ENCODE peak calls at places on chromosomes 7 and 10, in seven cellular contexts. One of them, this sample, is unnamed.

GRCh38 chr10:114538544-114538906 is 119.5 kb downstream of the ABLIM1 start:
- DNase-seq in activated CD8-positive, alpha-beta T cell treated with anti-CD3 and anti-CD28 coated beads for 36 hours: peak; percentile 84
- DNase-seq in astrocyte: no peak
- DNase-seq in lower lobe of right lung: peak; percentile 54
- DNase-seq in psoas muscle: no peak
- DNase-seq in cardiac fibroblast: no peak
- DNase-seq in Calu3: peak; percentile 54
- DNase-seq in this sample: no peak

GRCh38 chr7:130216025-130216424 is 8.4 kb downstream of the SSMEM1 start:
- DNase-seq in activated CD8-positive, alpha-beta T cell treated with anti-CD3 and anti-CD28 coated beads for 36 hours: no peak
- DNase-seq in astrocyte: no peak
- DNase-seq in lower lobe of right lung: no peak
- DNase-seq in psoas muscle: no peak
- DNase-seq in cardiac fibroblast: no peak
- DNase-seq in Calu3: no peak
- DNase-seq in this sample: no peak

GRCh38 chr7:24862461-24862860 is 105.2 kb upstream of the GSDME start:
- DNase-seq in activated CD8-positive, alpha-beta T cell treated with anti-CD3 and anti-CD28 coated beads for 36 hours: no peak
- DNase-seq in astrocyte: no peak
- DNase-seq in lower lobe of right lung: no peak
- DNase-seq in psoas muscle: no peak
- DNase-seq in cardiac fibroblast: no peak
- DNase-seq in Calu3: no peak
- DNase-seq in this sample: no peak

GRCh38 chr7:100887186-100887954 is 2.1 kb downstream of the UFSP1 start:
- DNase-seq in activated CD8-positive, alpha-beta T cell treated with anti-CD3 and anti-CD28 coated beads for 36 hours: peak; percentile 79
- DNase-seq in astrocyte: no peak
- DNase-seq in lower lobe of right lung: peak; percentile 74
- DNase-seq in psoas muscle: no peak
- DNase-seq in cardiac fibroblast: no peak
- DNase-seq in Calu3: no peak
- DNase-seq in this sample: no peak

GRCh38 chr10:112792487-112793196 is 157.4 kb upstream of the TCF7L2 start:
- DNase-seq in activated CD8-positive, alpha-beta T cell treated with anti-CD3 and anti-CD28 coated beads for 36 hours: no peak
- DNase-seq in astrocyte: peak; percentile 56
- DNase-seq in lower lobe of right lung: no peak
- DNase-seq in psoas muscle: peak; percentile 70
- DNase-seq in cardiac fibroblast: peak; percentile 61
- DNase-seq in Calu3: no peak
- DNase-seq in this sample: no peak

GRCh38 chr10:46020871-46021553 is 9.4 kb downstream of the NCOA4 start:
- DNase-seq in activated CD8-positive, alpha-beta T cell treated with anti-CD3 and anti-CD28 coated beads for 36 hours: no peak
- DNase-seq in astrocyte: peak; percentile 78
- DNase-seq in lower lobe of right lung: no peak
- DNase-seq in psoas muscle: no peak
- DNase-seq in cardiac fibroblast: peak; percentile 93
- DNase-seq in Calu3: no peak
- DNase-seq in this sample: no peak

GRCh38 chr7:117230276-117231046 is 92.4 kb downstream of the WNT2 start:
- DNase-seq in activated CD8-positive, alpha-beta T cell treated with anti-CD3 and anti-CD28 coated beads for 36 hours: no peak
- DNase-seq in astrocyte: peak; percentile 99
- DNase-seq in lower lobe of right lung: no peak
- DNase-seq in psoas muscle: no peak
- DNase-seq in cardiac fibroblast: peak; percentile 46
- DNase-seq in Calu3: no peak
- DNase-seq in this sample: no peak

GRCh38 chr7:117179701-117180100 is 143.2 kb downstream of the WNT2 start:
- DNase-seq in activated CD8-positive, alpha-beta T cell treated with anti-CD3 and anti-CD28 coated beads for 36 hours: no peak
- DNase-seq in astrocyte: no peak
- DNase-seq in lower lobe of right lung: no peak
- DNase-seq in psoas muscle: no peak
- DNase-seq in cardiac fibroblast: no peak
- DNase-seq in Calu3: no peak
- DNase-seq in this sample: no peak

GRCh38 chr10:18601321-18601720 is 50.1 kb downstream of the NSUN6 start:
- DNase-seq in activated CD8-positive, alpha-beta T cell treated with anti-CD3 and anti-CD28 coated beads for 36 hours: no peak
- DNase-seq in astrocyte: no peak
- DNase-seq in lower lobe of right lung: no peak
- DNase-seq in psoas muscle: no peak
- DNase-seq in cardiac fibroblast: no peak
- DNase-seq in Calu3: no peak
- DNase-seq in this sample: no peak

GRCh38 chr10:30862486-30862885 is 169.2 kb downstream of the ZNF438 start:
- DNase-seq in activated CD8-positive, alpha-beta T cell treated with anti-CD3 and anti-CD28 coated beads for 36 hours: no peak
- DNase-seq in astrocyte: peak; percentile 76
- DNase-seq in lower lobe of right lung: no peak
- DNase-seq in psoas muscle: no peak
- DNase-seq in cardiac fibroblast: peak; percentile 82
- DNase-seq in Calu3: no peak
- DNase-seq in this sample: no peak

GRCh38 chr7:27200761-27201230 is 905 bp upstream of the HOXA13 start:
- DNase-seq in activated CD8-positive, alpha-beta T cell treated with anti-CD3 and anti-CD28 coated beads for 36 hours: no peak
- DNase-seq in astrocyte: no peak
- DNase-seq in lower lobe of right lung: no peak
- DNase-seq in psoas muscle: no peak
- DNase-seq in cardiac fibroblast: no peak
- DNase-seq in Calu3: no peak
- DNase-seq in this sample: no peak

DNA sequence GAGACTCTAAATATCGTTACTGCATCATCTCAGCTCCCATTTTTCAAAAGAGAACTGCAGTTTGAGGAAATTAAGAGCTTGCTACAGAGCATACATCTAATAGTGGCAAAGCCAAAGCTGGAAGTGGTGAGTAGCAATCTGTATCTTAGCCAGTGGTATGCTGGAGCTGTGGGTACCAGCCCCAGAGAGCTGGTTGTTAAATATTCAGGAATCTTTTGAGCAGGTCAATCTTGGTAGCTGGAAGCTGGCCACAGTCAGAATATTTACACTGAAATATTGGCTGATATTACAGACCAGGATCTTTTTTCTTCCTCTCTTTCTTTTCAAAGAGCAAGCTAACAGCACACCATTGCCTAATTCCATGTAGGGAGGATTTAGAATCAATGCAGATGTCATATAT is 88.4 kb upstream of the STEAP1B start:
- DNase-seq in activated CD8-positive, alpha-beta T cell treated with anti-CD3 and anti-CD28 coated beads for 36 hours: no peak
- DNase-seq in astrocyte: peak; percentile 40
- DNase-seq in lower lobe of right lung: no peak
- DNase-seq in psoas muscle: no peak
- DNase-seq in cardiac fibroblast: no peak
- DNase-seq in Calu3: no peak
- DNase-seq in this sample: no peak
- TF ChIP-seq CTCF in activated CD8-positive, alpha-beta T cell treated with anti-CD3 and anti-CD28 coated beads for 36 hours: no peak
- TF ChIP-seq CTCF in astrocyte: no peak
- TF ChIP-seq CTCF in lower lobe of right lung: no peak
- TF ChIP-seq CTCF in psoas muscle: no peak
- TF ChIP-seq CTCF in cardiac fibroblast: no peak
- TF ChIP-seq CTCF in Calu3: no peak
- TF ChIP-seq CTCF in this sample: no peak

GRCh38 chr10:133356953-133357292 is 896 bp downstream of the FUOM start:
- DNase-seq in activated CD8-positive, alpha-beta T cell treated with anti-CD3 and anti-CD28 coated beads for 36 hours: peak; percentile 30
- DNase-seq in astrocyte: no peak
- DNase-seq in lower lobe of right lung: no peak
- DNase-seq in psoas muscle: no peak
- DNase-seq in cardiac fibroblast: no peak
- DNase-seq in Calu3: no peak
- DNase-seq in this sample: no peak

GRCh38 chr10:133358162-133358919 is 522 bp upstream of the FUOM start:
- DNase-seq in activated CD8-positive, alpha-beta T cell treated with anti-CD3 and anti-CD28 coated beads for 36 hours: no peak
- DNase-seq in astrocyte: no peak
- DNase-seq in lower lobe of right lung: peak; percentile 70
- DNase-seq in psoas muscle: peak; percentile 62
- DNase-seq in cardiac fibroblast: no peak
- DNase-seq in Calu3: no peak
- DNase-seq in this sample: no peak

GRCh38 chr10:133358920-133359300 is 1.1 kb upstream of the FUOM start:
- DNase-seq in activated CD8-positive, alpha-beta T cell treated with anti-CD3 and anti-CD28 coated beads for 36 hours: no peak
- DNase-seq in astrocyte: no peak
- DNase-seq in lower lobe of right lung: no peak
- DNase-seq in psoas muscle: peak; percentile 53
- DNase-seq in cardiac fibroblast: no peak
- DNase-seq in Calu3: no peak
- DNase-seq in this sample: no peak

GRCh38 chr10:133356549-133356948 is 1.3 kb downstream of the FUOM start:
- DNase-seq in activated CD8-positive, alpha-beta T cell treated with anti-CD3 and anti-CD28 coated beads for 36 hours: no peak
- DNase-seq in astrocyte: no peak
- DNase-seq in lower lobe of right lung: peak; percentile 40
- DNase-seq in psoas muscle: peak; percentile 53
- DNase-seq in cardiac fibroblast: no peak
- DNase-seq in Calu3: no peak
- DNase-seq in this sample: no peak

GRCh38 chr10:133357293-133358151 is at the start of gene FUOM:
- DNase-seq in activated CD8-positive, alpha-beta T cell treated with anti-CD3 and anti-CD28 coated beads for 36 hours: peak; percentile 84
- DNase-seq in astrocyte: peak; percentile 23
- DNase-seq in lower lobe of right lung: peak; percentile 87
- DNase-seq in psoas muscle: peak; percentile 82
- DNase-seq in cardiac fibroblast: no peak
- DNase-seq in Calu3: peak; percentile 29
- DNase-seq in this sample: no peak
- TF ChIP-seq CTCF in activated CD8-positive, alpha-beta T cell treated with anti-CD3 and anti-CD28 coated beads for 36 hours: no peak
- TF ChIP-seq CTCF in astrocyte: no peak
- TF ChIP-seq CTCF in lower lobe of right lung: peak; percentile 7
- TF ChIP-seq CTCF in psoas muscle: no peak
- TF ChIP-seq CTCF in cardiac fibroblast: no peak
- TF ChIP-seq CTCF in Calu3: no peak
- TF ChIP-seq CTCF in this sample: peak; percentile 13

GRCh38 chr10:72351479-72351878 is 3.2 kb downstream of the DNAJB12 start:
- DNase-seq in activated CD8-positive, alpha-beta T cell treated with anti-CD3 and anti-CD28 coated beads for 36 hours: no peak
- DNase-seq in astrocyte: no peak
- DNase-seq in lower lobe of right lung: no peak
- DNase-seq in psoas muscle: no peak
- DNase-seq in cardiac fibroblast: no peak
- DNase-seq in Calu3: no peak
- DNase-seq in this sample: no peak

GRCh38 chr10:72348282-72348681 is 6.4 kb downstream of the DNAJB12 start:
- DNase-seq in activated CD8-positive, alpha-beta T cell treated with anti-CD3 and anti-CD28 coated beads for 36 hours: no peak
- DNase-seq in astrocyte: no peak
- DNase-seq in lower lobe of right lung: no peak
- DNase-seq in psoas muscle: peak; percentile 39
- DNase-seq in cardiac fibroblast: no peak
- DNase-seq in Calu3: no peak
- DNase-seq in this sample: no peak

GRCh38 chr10:72344932-72345331 is 9.8 kb downstream of the DNAJB12 start:
- DNase-seq in activated CD8-positive, alpha-beta T cell treated with anti-CD3 and anti-CD28 coated beads for 36 hours: peak; percentile 64
- DNase-seq in astrocyte: no peak
- DNase-seq in lower lobe of right lung: no peak
- DNase-seq in psoas muscle: peak; percentile 46
- DNase-seq in cardiac fibroblast: no peak
- DNase-seq in Calu3: no peak
- DNase-seq in this sample: no peak

GRCh38 chr10:72353028-72353962 is 1.4 kb downstream of the DNAJB12 start:
- DNase-seq in activated CD8-positive, alpha-beta T cell treated with anti-CD3 and anti-CD28 coated beads for 36 hours: no peak
- DNase-seq in astrocyte: no peak
- DNase-seq in lower lobe of right lung: no peak
- DNase-seq in psoas muscle: no peak
- DNase-seq in cardiac fibroblast: peak; percentile 48
- DNase-seq in Calu3: no peak
- DNase-seq in this sample: no peak

DNA sequence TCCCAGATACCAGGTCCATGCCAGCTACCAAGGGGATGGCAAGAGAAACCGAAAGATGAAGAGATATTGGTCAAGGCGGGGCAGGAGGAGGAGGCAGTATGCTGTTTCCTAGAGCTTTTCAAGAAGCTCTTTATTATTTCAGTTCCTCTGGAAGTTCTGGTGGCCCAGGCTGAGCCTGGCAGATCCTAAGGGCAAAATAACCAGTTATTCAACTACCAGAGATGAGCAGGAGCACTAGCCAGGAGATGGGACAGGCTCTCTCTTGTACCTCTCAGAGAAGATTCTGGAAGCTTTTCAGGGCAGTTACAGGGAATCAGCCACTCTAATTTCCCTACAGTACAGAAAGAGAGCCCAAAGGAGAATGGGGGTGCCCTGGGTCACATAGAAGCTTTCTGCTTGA is 5.3 kb downstream of the DNAJB12 start:
- DNase-seq in activated CD8-positive, alpha-beta T cell treated with anti-CD3 and anti-CD28 coated beads for 36 hours: no peak
- DNase-seq in astrocyte: no peak
- DNase-seq in lower lobe of right lung: no peak
- DNase-seq in psoas muscle: no peak
- DNase-seq in cardiac fibroblast: no peak
- DNase-seq in Calu3: no peak
- DNase-seq in this sample: no peak
- TF ChIP-seq CTCF in activated CD8-positive, alpha-beta T cell treated with anti-CD3 and anti-CD28 coated beads for 36 hours: no peak
- TF ChIP-seq CTCF in astrocyte: no peak
- TF ChIP-seq CTCF in lower lobe of right lung: no peak
- TF ChIP-seq CTCF in psoas muscle: no peak
- TF ChIP-seq CTCF in cardiac fibroblast: no peak
- TF ChIP-seq CTCF in Calu3: no peak
- TF ChIP-seq CTCF in this sample: no peak

GRCh38 chr7:79284226-79284625 is 169.2 kb downstream of the MAGI2 start:
- DNase-seq in activated CD8-positive, alpha-beta T cell treated with anti-CD3 and anti-CD28 coated beads for 36 hours: no peak
- DNase-seq in astrocyte: peak; percentile 52
- DNase-seq in lower lobe of right lung: no peak
- DNase-seq in psoas muscle: no peak
- DNase-seq in cardiac fibroblast: peak; percentile 55
- DNase-seq in Calu3: no peak
- DNase-seq in this sample: no peak

GRCh38 chr7:79281406-79281805 is 172.1 kb downstream of the MAGI2 start:
- DNase-seq in activated CD8-positive, alpha-beta T cell treated with anti-CD3 and anti-CD28 coated beads for 36 hours: no peak
- DNase-seq in astrocyte: no peak
- DNase-seq in lower lobe of right lung: no peak
- DNase-seq in psoas muscle: no peak
- DNase-seq in cardiac fibroblast: peak; percentile 29
- DNase-seq in Calu3: no peak
- DNase-seq in this sample: no peak

GRCh38 chr7:79286181-79286580 is 167.3 kb downstream of the MAGI2 start:
- DNase-seq in activated CD8-positive, alpha-beta T cell treated with anti-CD3 and anti-CD28 coated beads for 36 hours: no peak
- DNase-seq in astrocyte: no peak
- DNase-seq in lower lobe of right lung: no peak
- DNase-seq in psoas muscle: no peak
- DNase-seq in cardiac fibroblast: no peak
- DNase-seq in Calu3: no peak
- DNase-seq in this sample: no peak

GRCh38 chr7:79282882-79283602 is 170.4 kb downstream of the MAGI2 start:
- DNase-seq in activated CD8-positive, alpha-beta T cell treated with anti-CD3 and anti-CD28 coated beads for 36 hours: no peak
- DNase-seq in astrocyte: peak; percentile 81
- DNase-seq in lower lobe of right lung: no peak
- DNase-seq in psoas muscle: no peak
- DNase-seq in cardiac fibroblast: peak; percentile 87
- DNase-seq in Calu3: no peak
- DNase-seq in this sample: no peak

GRCh38 chr7:79282051-79282694 is 171.3 kb downstream of the MAGI2 start:
- DNase-seq in activated CD8-positive, alpha-beta T cell treated with anti-CD3 and anti-CD28 coated beads for 36 hours: no peak
- DNase-seq in astrocyte: peak; percentile 59
- DNase-seq in lower lobe of right lung: no peak
- DNase-seq in psoas muscle: no peak
- DNase-seq in cardiac fibroblast: peak; percentile 87
- DNase-seq in Calu3: peak; percentile 31
- DNase-seq in this sample: no peak
- TF ChIP-seq CTCF in activated CD8-positive, alpha-beta T cell treated with anti-CD3 and anti-CD28 coated beads for 36 hours: no peak
- TF ChIP-seq CTCF in astrocyte: peak; percentile 46
- TF ChIP-seq CTCF in lower lobe of right lung: peak; percentile 33
- TF ChIP-seq CTCF in psoas muscle: peak; percentile 46
- TF ChIP-seq CTCF in cardiac fibroblast: peak; percentile 47
- TF ChIP-seq CTCF in Calu3: peak; percentile 15
- TF ChIP-seq CTCF in this sample: peak; percentile 46